ENCODE peak calls at places on chromosomes 6 and 20, in five cellular contexts. K is IMR-90, U is breast epithelium, F is lower leg skin, B is upper lobe of right lung. D is an unnamed sample.

GRCh38 chr6:88683734-88684133 is 279.7 kb downstream of the RNGTT start:
- DNase-seq in B (no peak), F (no peak), K (peak), U (no peak), D (peak)

GRCh38 chr6:166112580-166112979 is 55.1 kb downstream of the TBXT start:
- DNase-seq in F (no peak), B (no peak), U (no peak), K (peak), D (peak)

GRCh38 chr6:6610031-6610591 is 21.6 kb downstream of the LY86 start:
- DNase-seq in B (no peak), U (no peak), F (no peak), K (no peak), D (no peak)

GRCh38 chr20:17062712-17063111 is 164.1 kb upstream of the PCSK2 start:
- DNase-seq in F (no peak), U (no peak), K (no peak), B (no peak), D (no peak)

GRCh38 chr6:146709036-146709622 is 110.4 kb downstream of the ADGB start:
- DNase-seq in K (no peak), F (no peak), B (no peak), U (no peak), D (no peak)

GRCh38 chr6:78353040-78353439 is 514.3 kb upstream of the IRAK1BP1 start:
- DNase-seq in F (no peak), K (no peak), B (no peak), U (no peak), D (no peak)

GRCh38 chr6:136089885-136090284 is 160.2 kb downstream of the MTFR2 start:
- DNase-seq in B (no peak), K (peak), U (no peak), F (no peak), D (no peak)

GRCh38 chr20:58573257-58573656 is 58.1 kb upstream of the APCDD1L start:
- DNase-seq in B (no peak), K (no peak), U (no peak), F (no peak), D (no peak)

GRCh38 chr6:10411915-10412164 is 3.0 kb downstream of the TFAP2A start:
- DNase-seq in F (no peak), K (no peak), B (no peak), U (no peak), D (no peak)

GRCh38 chr6:143098054-143098673 is 37.5 kb downstream of the AIG1 start:
- DNase-seq in F (no peak), B (no peak), K (no peak), U (no peak), D (no peak)

DNA sequence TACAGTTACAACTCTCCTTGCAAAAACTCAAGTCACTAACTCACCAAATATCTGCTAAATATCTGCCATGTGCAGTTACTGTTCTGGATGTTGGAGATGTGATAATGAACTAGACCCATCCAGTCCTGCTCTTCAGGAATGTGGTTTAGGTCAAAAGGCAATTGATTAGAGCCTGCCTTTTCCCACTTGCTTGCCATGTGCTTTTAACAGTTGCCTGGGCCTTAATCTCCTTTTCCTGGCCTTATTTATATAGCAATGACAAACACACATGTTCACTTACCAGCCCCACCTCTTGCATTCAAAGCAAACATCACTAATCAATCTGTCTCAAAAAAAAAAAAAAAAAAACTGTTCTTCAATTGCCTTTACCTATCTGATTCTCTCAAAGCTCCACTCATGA is 199.2 kb downstream of the ZNF217 start:
- DNase-seq in B (no peak), U (no peak), K (no peak), F (no peak), D (no peak)
- H3K4me3 ChIP-seq in B (no peak), U (no peak), K (no peak), F (no peak), D (no peak)

GRCh38 chr6:33607784-33608161 is 13.3 kb upstream of the ITPR3 start:
- DNase-seq in B (no peak), K (no peak), U (no peak), F (no peak), D (no peak)
- TF ChIP-seq CTCF in B (peak), K (peak), U (no peak), F (no peak), D (peak)

GRCh38 chr6:16392010-16392409 is 153.6 kb downstream of the GMPR start:
- DNase-seq in K (no peak), F (no peak), B (no peak), U (no peak), D (no peak)
- H3K4me3 ChIP-seq in K (no peak), F (no peak), B (no peak), U (no peak), D (no peak)

DNA sequence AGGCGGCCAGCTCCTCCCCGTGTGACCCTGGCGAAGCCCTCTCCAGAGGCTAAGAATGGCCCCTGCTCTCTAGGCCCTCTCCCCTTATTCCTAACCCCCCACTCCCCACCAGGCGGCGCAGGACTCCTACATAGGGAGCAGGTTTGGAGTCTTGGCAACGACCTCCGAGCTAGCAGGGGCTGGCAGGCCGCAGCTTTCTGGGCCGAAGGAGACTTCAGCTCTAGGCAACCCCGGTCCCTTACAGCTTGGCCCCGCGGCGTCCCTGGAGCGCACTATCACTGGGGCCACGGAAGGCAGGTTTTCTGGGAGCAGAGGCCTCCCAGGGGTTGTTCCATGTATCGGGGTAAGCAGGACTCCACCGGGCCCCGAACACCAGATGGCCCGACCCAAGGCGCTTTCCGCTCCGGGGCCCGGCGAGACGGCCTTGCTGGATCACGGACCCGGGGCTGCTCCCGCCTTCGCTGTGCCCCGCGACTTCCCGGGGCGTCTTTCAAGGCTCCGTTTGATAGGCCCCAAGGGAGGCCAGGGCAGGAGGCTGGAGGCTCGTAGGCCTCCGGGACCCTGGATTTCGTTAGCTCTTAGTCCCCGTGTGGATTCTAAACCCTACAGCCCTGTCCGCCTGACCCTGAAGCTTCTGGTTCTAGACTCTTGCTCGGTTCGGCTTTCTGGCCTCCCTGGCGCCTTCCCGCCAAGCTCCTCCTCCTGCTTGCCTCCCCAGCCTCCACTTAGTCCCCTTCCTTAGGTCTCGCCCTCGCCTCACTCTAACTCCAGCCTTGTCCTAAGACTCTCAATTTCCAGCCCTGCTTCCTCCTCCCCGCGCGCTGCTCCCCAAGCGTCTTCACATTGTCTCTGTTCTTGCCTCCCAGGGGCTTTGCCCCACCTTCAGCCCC is 1.9 kb downstream of the SLC32A1 start:
- DNase-seq in F (no peak), K (peak), B (no peak), U (no peak), D (no peak)
- TF ChIP-seq CTCF in F (no peak), K (peak), B (peak), U (no peak), D (peak)

GRCh38 chr6:26365633-26365995 is 616 bp downstream of the BTN3A2 start:
- DNase-seq in K (no peak), F (no peak), U (no peak), B (no peak), D (no peak)

GRCh38 chr6:26362093-26362835 is 2.7 kb upstream of the BTN3A2 start:
- DNase-seq in F (no peak), K (no peak), B (no peak), U (no peak), D (no peak)

GRCh38 chr6:26366504-26366903 is 1.5 kb downstream of the BTN3A2 start:
- DNase-seq in F (no peak), B (no peak), U (no peak), K (no peak), D (no peak)

GRCh38 chr6:26362836-26363220 is 2.2 kb upstream of the BTN3A2 start:
- DNase-seq in B (no peak), U (no peak), K (no peak), F (no peak), D (no peak)

GRCh38 chr6:26363882-26364825 is 844 bp upstream of the BTN3A2 start:
- DNase-seq in F (no peak), K (no peak), B (no peak), U (no peak), D (peak)
- H3K4me3 ChIP-seq in F (no peak), K (peak), B (peak), U (peak), D (peak)

GRCh38 chr20:34180460-34181108 is 60.6 kb upstream of the ASIP start:
- DNase-seq in K (no peak), U (no peak), F (no peak), B (no peak), D (no peak)
- TF ChIP-seq CTCF in K (no peak), U (no peak), F (no peak), B (no peak), D (no peak)

DNA sequence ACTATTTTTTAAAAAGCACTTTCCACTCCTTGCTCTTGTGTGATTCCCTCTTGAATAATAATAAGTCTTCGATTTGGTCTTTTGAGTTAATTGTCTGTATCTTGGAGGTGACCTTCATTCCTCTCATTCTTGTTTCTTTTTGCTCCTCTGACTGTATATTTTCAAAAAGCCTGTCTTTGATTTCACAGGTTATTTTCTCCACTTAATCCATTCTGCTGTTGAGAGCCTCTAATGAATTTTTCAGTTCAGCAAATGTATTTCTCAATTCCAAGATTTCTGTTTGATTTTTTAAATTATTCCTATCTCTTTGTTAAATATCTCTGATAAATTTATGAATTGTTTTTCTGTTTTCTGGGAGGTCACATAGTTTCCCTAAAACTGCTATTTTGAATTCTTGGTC is 21.7 kb upstream of the KIAA1586 start:
- DNase-seq in U (no peak), K (no peak), F (no peak), B (no peak), D (no peak)
- H3K4me3 ChIP-seq in U (no peak), K (no peak), F (no peak), B (no peak), D (no peak)

DNA sequence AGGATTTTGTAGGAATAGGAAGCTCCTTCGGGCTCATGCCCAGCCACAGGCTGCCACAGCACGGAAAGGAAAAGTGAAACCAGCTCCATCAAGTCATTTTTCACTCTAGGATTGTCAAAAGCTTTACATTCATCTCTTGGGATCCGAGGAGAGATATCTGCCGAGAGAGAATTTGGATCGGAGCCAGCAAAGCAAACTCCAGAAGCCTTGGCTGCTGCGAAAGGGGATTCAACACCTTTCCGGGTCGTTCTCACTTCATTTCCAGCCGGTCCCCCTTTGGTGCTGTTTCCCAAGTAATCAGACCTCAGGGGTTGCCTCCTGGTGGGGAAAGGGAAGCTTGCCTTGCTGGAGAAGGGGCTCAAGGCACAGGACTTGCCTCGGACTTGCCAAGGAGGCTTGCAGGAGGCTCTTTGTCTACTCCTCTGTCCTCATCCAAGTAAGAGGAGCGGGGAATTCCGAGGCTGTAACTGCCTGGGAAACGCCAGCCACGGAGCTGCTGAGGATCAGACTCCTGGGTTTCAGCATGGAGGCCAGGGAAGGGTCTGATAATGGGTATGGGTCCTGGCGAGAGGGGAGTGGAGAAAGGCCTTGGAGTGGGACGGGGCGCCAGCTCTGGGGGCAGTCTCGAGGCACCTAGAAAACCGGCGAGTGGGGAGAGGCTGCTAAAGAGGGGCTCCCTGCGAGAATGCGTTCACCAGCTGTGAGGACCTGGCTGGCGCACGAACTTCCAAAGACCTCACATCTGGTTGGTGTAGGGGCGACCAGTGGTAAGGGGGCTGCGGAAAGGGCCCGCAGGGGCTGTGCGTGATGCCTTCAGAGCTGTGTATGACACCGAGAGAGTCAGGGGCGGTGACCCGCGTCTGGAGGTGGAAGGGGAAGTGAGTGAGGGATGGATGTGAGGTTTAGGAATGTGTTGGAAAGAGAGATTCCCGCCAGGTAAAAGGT is 702 bp downstream of the ETV7 start:
- DNase-seq in U (peak), K (peak), F (no peak), B (peak), D (peak)
- TF ChIP-seq CTCF in U (no peak), K (no peak), F (no peak), B (peak), D (peak)

DNA sequence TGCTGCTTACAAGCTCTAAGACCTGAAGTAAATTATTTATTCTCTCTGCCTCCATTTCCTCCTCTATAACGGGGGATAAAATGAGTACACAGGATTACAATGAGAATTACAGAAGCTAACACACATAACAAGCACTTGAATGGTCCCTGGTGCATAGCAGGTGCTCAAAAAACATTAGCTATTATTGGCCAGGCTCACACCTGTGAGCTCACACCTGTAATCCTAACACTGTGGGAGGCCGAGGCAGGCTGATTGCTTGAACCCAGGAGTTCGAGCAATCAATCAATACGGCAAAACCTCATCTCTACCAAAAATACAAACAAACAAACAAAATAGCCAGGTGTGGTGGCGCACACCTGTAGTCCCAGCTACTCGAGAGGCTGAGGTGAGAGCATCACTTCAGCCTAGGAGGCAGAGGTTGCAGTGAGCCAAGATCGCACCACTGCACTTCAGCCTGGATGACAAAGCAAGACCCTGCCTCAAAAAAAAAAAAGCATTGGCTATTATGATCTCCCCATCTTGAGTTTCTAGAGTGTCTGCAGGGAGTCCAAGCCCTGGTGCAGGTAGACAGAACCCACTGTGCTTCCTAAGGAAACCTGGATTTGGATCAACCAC is 68.1 kb downstream of the PREX1 start:
- DNase-seq in U (no peak), B (no peak), F (no peak), K (no peak), D (no peak)
- H3K4me3 ChIP-seq in U (no peak), B (no peak), F (no peak), K (no peak), D (no peak)

DNA sequence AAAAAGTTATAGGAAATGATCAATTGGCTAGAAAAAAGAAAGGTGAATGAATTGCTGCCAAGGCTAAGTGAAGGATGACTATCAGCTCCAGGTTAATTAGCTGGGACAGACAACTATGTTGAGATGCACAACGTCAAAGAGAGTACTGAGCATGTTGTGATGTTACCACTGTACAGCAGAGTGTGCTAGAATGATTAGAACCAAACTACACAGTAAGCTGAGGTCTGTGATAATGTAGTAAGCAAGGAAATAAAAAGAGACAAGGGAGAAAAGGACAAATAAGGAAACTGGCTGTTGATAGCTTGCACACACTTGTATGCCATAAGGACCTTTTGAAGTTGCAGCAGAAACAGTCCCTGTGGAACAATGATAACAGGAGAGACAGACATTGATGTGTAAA is 189.7 kb downstream of the CENPW start:
- DNase-seq in B (no peak), F (no peak), U (no peak), K (no peak), D (no peak)
- TF ChIP-seq CTCF in B (no peak), F (no peak), U (no peak), K (no peak), D (no peak)